ENCODE peak calls at places on chromosomes 13 and 19, in six cellular contexts. One of them, this sample, is unnamed.

GRCh38 chr19:19530889-19531288 is 2.2 kb downstream of the YJEFN3 start:
- DNase-seq in body of pancreas: no peak
- DNase-seq in sigmoid colon: no peak
- DNase-seq in left ventricle myocardium inferior: no peak
- DNase-seq in PC-9: no peak
- DNase-seq in uterus: no peak
- DNase-seq in this sample: no peak

GRCh38 chr19:28905996-28906395 is 307.0 kb downstream of the UQCRFS1 start:
- DNase-seq in body of pancreas: no peak
- DNase-seq in left ventricle myocardium inferior: no peak
- DNase-seq in uterus: no peak
- DNase-seq in sigmoid colon: no peak
- DNase-seq in PC-9: no peak
- DNase-seq in this sample: peak; percentile 12

GRCh38 chr13:42164557-42165125 is 107.3 kb upstream of the AKAP11 start:
- DNase-seq in body of pancreas: no peak
- DNase-seq in PC-9: no peak
- DNase-seq in sigmoid colon: no peak
- DNase-seq in left ventricle myocardium inferior: no peak
- DNase-seq in uterus: no peak
- DNase-seq in this sample: no peak

GRCh38 chr19:39871886-39872866 is 26.0 kb upstream of the FBL start:
- DNase-seq in PC-9: no peak
- DNase-seq in sigmoid colon: no peak
- DNase-seq in left ventricle myocardium inferior: no peak
- DNase-seq in body of pancreas: no peak
- DNase-seq in uterus: no peak
- DNase-seq in this sample: peak; percentile 35

GRCh38 chr19:3289971-3290569 is 65.6 kb downstream of the CELF5 start:
- DNase-seq in uterus: no peak
- DNase-seq in sigmoid colon: no peak
- DNase-seq in PC-9: no peak
- DNase-seq in body of pancreas: no peak
- DNase-seq in left ventricle myocardium inferior: no peak
- DNase-seq in this sample: no peak

GRCh38 chr13:66556306-66556705 is 673.8 kb downstream of the PCDH9 start:
- DNase-seq in body of pancreas: no peak
- DNase-seq in PC-9: no peak
- DNase-seq in uterus: no peak
- DNase-seq in sigmoid colon: no peak
- DNase-seq in left ventricle myocardium inferior: no peak
- DNase-seq in this sample: no peak

GRCh38 chr13:104577029-104577820 is 1511.0 kb upstream of the SLC10A2 start:
- DNase-seq in uterus: no peak
- DNase-seq in body of pancreas: no peak
- DNase-seq in sigmoid colon: no peak
- DNase-seq in PC-9: no peak
- DNase-seq in left ventricle myocardium inferior: no peak
- DNase-seq in this sample: no peak

GRCh38 chr13:48806522-48806921 is 152.8 kb downstream of the CYSLTR2 start:
- DNase-seq in sigmoid colon: no peak
- DNase-seq in PC-9: no peak
- DNase-seq in uterus: no peak
- DNase-seq in left ventricle myocardium inferior: no peak
- DNase-seq in body of pancreas: no peak
- DNase-seq in this sample: no peak

GRCh38 chr19:19110410-19111137 is 27.7 kb downstream of the TMEM161A start:
- DNase-seq in body of pancreas: no peak
- DNase-seq in sigmoid colon: no peak
- DNase-seq in PC-9: no peak
- DNase-seq in uterus: no peak
- DNase-seq in left ventricle myocardium inferior: no peak
- DNase-seq in this sample: peak; percentile 83

GRCh38 chr13:43698743-43699142 is 88.0 kb downstream of the ENOX1 start:
- DNase-seq in PC-9: no peak
- DNase-seq in uterus: no peak
- DNase-seq in left ventricle myocardium inferior: no peak
- DNase-seq in sigmoid colon: no peak
- DNase-seq in body of pancreas: peak; percentile 5
- DNase-seq in this sample: no peak

GRCh38 chr13:44425815-44426078 is 52.1 kb downstream of the SERP2 start:
- DNase-seq in uterus: no peak
- DNase-seq in left ventricle myocardium inferior: no peak
- DNase-seq in PC-9: no peak
- DNase-seq in body of pancreas: no peak
- DNase-seq in sigmoid colon: no peak
- DNase-seq in this sample: no peak

GRCh38 chr13:44921478-44921877 is 67.8 kb downstream of the NUFIP1 start:
- DNase-seq in left ventricle myocardium inferior: no peak
- DNase-seq in PC-9: no peak
- DNase-seq in uterus: no peak
- DNase-seq in body of pancreas: peak; percentile 20
- DNase-seq in sigmoid colon: no peak
- DNase-seq in this sample: no peak

GRCh38 chr13:54945978-54946377 is 1917.4 kb downstream of the OLFM4 start:
- DNase-seq in body of pancreas: no peak
- DNase-seq in left ventricle myocardium inferior: no peak
- DNase-seq in uterus: no peak
- DNase-seq in PC-9: no peak
- DNase-seq in sigmoid colon: no peak
- DNase-seq in this sample: no peak

GRCh38 chr19:45306040-45306439 is 16.6 kb downstream of the CKM start:
- DNase-seq in left ventricle myocardium inferior: no peak
- DNase-seq in body of pancreas: no peak
- DNase-seq in PC-9: no peak
- DNase-seq in uterus: no peak
- DNase-seq in sigmoid colon: no peak
- DNase-seq in this sample: no peak

GRCh38 chr19:52190679-52191293 is 934 bp downstream of the PPP2R1A start:
- DNase-seq in PC-9: peak; percentile 5
- DNase-seq in sigmoid colon: peak; percentile 69
- DNase-seq in body of pancreas: peak; percentile 28
- DNase-seq in left ventricle myocardium inferior: no peak
- DNase-seq in uterus: no peak
- DNase-seq in this sample: peak; percentile 67

GRCh38 chr19:931860-932646 is 6.2 kb downstream of the ARID3A start:
- DNase-seq in sigmoid colon: no peak
- DNase-seq in body of pancreas: no peak
- DNase-seq in uterus: no peak
- DNase-seq in PC-9: no peak
- DNase-seq in left ventricle myocardium inferior: no peak
- DNase-seq in this sample: no peak

GRCh38 chr13:74867460-74867859 is 614.5 kb downstream of the TBC1D4 start:
- DNase-seq in body of pancreas: no peak
- DNase-seq in sigmoid colon: no peak
- DNase-seq in uterus: no peak
- DNase-seq in PC-9: no peak
- DNase-seq in left ventricle myocardium inferior: no peak
- DNase-seq in this sample: no peak

GRCh38 chr13:109938255-109938936 is 152.0 kb upstream of the IRS2 start:
- DNase-seq in sigmoid colon: no peak
- DNase-seq in body of pancreas: peak; percentile 15
- DNase-seq in uterus: peak; percentile 19
- DNase-seq in left ventricle myocardium inferior: no peak
- DNase-seq in PC-9: no peak
- DNase-seq in this sample: no peak

GRCh38 chr19:10946964-10947657 is 13.7 kb upstream of the SMARCA4 start:
- DNase-seq in uterus: no peak
- DNase-seq in body of pancreas: peak; percentile 30
- DNase-seq in PC-9: no peak
- DNase-seq in left ventricle myocardium inferior: no peak
- DNase-seq in sigmoid colon: no peak
- DNase-seq in this sample: no peak

DNA sequence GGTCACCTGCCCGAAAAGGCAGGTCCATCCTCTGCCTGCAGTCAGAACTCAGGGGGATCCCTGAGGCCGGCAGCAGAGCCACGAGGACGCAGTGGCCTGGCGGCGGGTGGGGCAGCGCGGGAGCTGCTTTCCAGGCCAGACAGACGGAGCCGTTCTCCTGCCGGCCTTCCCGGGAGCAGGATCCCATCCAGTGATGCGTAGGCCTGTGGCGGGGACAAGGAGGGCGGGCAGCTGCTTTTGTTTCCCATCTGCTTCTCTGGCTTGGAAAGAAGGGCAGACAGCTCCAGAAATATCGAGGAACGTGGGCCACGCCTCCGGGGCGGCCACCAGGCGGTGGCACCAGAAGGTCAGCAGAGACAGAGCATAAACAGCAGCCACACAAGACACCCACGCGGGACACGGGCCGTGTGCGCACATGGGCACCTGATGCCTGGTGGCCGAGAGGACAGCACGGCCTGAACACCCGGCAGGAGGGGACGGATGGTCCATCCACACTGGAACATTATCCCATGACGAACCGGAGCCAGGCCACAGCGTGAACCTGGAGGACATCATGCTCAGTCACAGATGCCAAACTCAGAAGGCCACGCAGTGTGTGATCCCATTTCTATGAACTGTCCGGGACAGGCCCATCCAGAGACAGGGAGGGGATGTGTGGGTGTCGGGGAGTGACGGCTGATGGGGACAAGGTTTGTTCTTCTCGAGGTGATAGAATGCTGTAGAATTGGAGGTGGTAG is 13.9 kb upstream of the MKNK2 start:
- DNase-seq in body of pancreas: no peak
- DNase-seq in sigmoid colon: peak; percentile 88
- DNase-seq in PC-9: no peak
- DNase-seq in uterus: no peak
- DNase-seq in left ventricle myocardium inferior: peak; percentile 73
- DNase-seq in this sample: no peak
- H3K4me1 ChIP-seq in body of pancreas: peaks cover 31% of the 10 kb centered on the region
- H3K4me1 ChIP-seq in sigmoid colon: peaks cover 50% of the 10 kb centered on the region
- H3K4me1 ChIP-seq in PC-9: peaks cover 4% of the 10 kb centered on the region
- H3K4me1 ChIP-seq in uterus: peaks cover 4% of the 10 kb centered on the region
- H3K4me1 ChIP-seq in left ventricle myocardium inferior: peaks cover 51% of the 10 kb centered on the region
- H3K4me1 ChIP-seq in this sample: peaks cover under 1% of the 10 kb centered on the region

GRCh38 chr13:30303269-30303668 is 4.1 kb downstream of the KATNAL1 start:
- DNase-seq in body of pancreas: no peak
- DNase-seq in PC-9: no peak
- DNase-seq in sigmoid colon: no peak
- DNase-seq in uterus: no peak
- DNase-seq in left ventricle myocardium inferior: no peak
- DNase-seq in this sample: no peak
- H3K4me1 ChIP-seq in body of pancreas: peaks cover 6% of the 10 kb centered on the region
- H3K4me1 ChIP-seq in PC-9: peaks cover 11% of the 10 kb centered on the region
- H3K4me1 ChIP-seq in sigmoid colon: peaks cover 30% of the 10 kb centered on the region
- H3K4me1 ChIP-seq in uterus: peaks cover 16% of the 10 kb centered on the region
- H3K4me1 ChIP-seq in left ventricle myocardium inferior: peaks cover 68% of the 10 kb centered on the region
- H3K4me1 ChIP-seq in this sample: no peaks in the 10 kb centered on the region

GRCh38 chr13:98476538-98476966 is 100.4 kb downstream of the STK24 start:
- DNase-seq in body of pancreas: peak; percentile 78
- DNase-seq in PC-9: peak; percentile 80
- DNase-seq in sigmoid colon: peak; percentile 83
- DNase-seq in uterus: peak; percentile 50
- DNase-seq in left ventricle myocardium inferior: peak; percentile 45
- DNase-seq in this sample: peak; percentile 80
- H3K4me1 ChIP-seq in body of pancreas: peaks cover 53% of the 10 kb centered on the region
- H3K4me1 ChIP-seq in PC-9: peaks cover 44% of the 10 kb centered on the region
- H3K4me1 ChIP-seq in sigmoid colon: peaks cover 52% of the 10 kb centered on the region
- H3K4me1 ChIP-seq in uterus: no peaks in the 10 kb centered on the region
- H3K4me1 ChIP-seq in left ventricle myocardium inferior: peaks cover 86% of the 10 kb centered on the region
- H3K4me1 ChIP-seq in this sample: peaks cover 27% of the 10 kb centered on the region

DNA sequence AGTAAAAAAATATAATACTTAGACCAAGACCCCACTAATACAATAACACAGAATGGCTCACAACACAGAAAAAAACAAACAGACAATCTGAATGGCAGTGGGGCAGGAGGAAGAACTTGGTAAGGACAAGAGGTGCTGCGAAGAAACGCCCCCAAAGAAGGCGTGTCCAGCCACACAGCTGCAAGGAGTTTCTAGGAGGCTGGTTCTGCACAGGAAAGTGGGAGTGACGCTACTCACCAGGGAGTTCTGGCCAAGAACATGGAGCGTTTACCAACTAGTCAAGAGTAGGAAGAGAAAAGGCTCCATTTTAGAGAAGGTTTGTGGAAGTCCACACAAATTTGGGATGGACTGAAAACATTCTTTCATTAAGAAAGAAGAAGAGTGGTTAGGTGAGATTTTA is 95.3 kb upstream of the SLC15A1 start:
- DNase-seq in body of pancreas: no peak
- DNase-seq in uterus: no peak
- DNase-seq in PC-9: no peak
- DNase-seq in left ventricle myocardium inferior: no peak
- DNase-seq in sigmoid colon: no peak
- DNase-seq in this sample: peak; percentile 80
- H3K4me1 ChIP-seq in body of pancreas: no peaks in the 10 kb centered on the region
- H3K4me1 ChIP-seq in uterus: no peaks in the 10 kb centered on the region
- H3K4me1 ChIP-seq in PC-9: no peaks in the 10 kb centered on the region
- H3K4me1 ChIP-seq in left ventricle myocardium inferior: peaks cover 8% of the 10 kb centered on the region
- H3K4me1 ChIP-seq in sigmoid colon: no peaks in the 10 kb centered on the region
- H3K4me1 ChIP-seq in this sample: no peaks in the 10 kb centered on the region

DNA sequence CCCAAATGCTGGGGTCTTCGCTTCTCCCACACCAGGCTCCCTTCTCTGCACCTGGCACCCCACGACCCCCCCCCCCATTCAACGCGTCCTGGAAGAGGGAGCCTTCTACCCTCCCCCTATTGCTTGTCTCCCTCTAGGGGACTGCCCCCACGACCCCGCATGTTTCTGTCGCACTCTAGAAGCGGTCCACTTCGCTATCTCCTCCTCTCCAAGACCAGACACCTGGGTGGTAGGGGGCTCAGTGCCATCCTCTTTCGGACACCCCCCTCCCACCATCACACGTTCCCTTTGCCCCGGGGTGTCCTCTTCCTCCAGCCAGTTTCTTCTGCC is 1.5 kb downstream of the TGFB1 start:
- DNase-seq in sigmoid colon: no peak
- DNase-seq in uterus: no peak
- DNase-seq in body of pancreas: no peak
- DNase-seq in left ventricle myocardium inferior: no peak
- DNase-seq in PC-9: no peak
- DNase-seq in this sample: no peak
- H3K4me1 ChIP-seq in sigmoid colon: peaks cover 20% of the 10 kb centered on the region
- H3K4me1 ChIP-seq in uterus: no peaks in the 10 kb centered on the region
- H3K4me1 ChIP-seq in body of pancreas: peaks cover 41% of the 10 kb centered on the region
- H3K4me1 ChIP-seq in left ventricle myocardium inferior: peaks cover 74% of the 10 kb centered on the region
- H3K4me1 ChIP-seq in PC-9: peaks cover 15% of the 10 kb centered on the region
- H3K4me1 ChIP-seq in this sample: no peaks in the 10 kb centered on the region

GRCh38 chr19:38079926-38080380 is 144.1 kb downstream of the DPF1 start:
- DNase-seq in body of pancreas: peak; percentile 50
- DNase-seq in left ventricle myocardium inferior: no peak
- DNase-seq in PC-9: peak; percentile 40
- DNase-seq in uterus: no peak
- DNase-seq in sigmoid colon: no peak
- DNase-seq in this sample: peak; percentile 56

GRCh38 chr19:38078302-38078930 is 145.6 kb downstream of the DPF1 start:
- DNase-seq in left ventricle myocardium inferior: no peak
- DNase-seq in body of pancreas: no peak
- DNase-seq in PC-9: no peak
- DNase-seq in sigmoid colon: no peak
- DNase-seq in uterus: no peak
- DNase-seq in this sample: no peak

GRCh38 chr19:38084196-38084595 is 139.8 kb downstream of the DPF1 start:
- DNase-seq in sigmoid colon: no peak
- DNase-seq in PC-9: no peak
- DNase-seq in left ventricle myocardium inferior: no peak
- DNase-seq in uterus: no peak
- DNase-seq in body of pancreas: no peak
- DNase-seq in this sample: no peak

GRCh38 chr19:38082256-38083118 is 141.5 kb downstream of the DPF1 start:
- DNase-seq in PC-9: no peak
- DNase-seq in body of pancreas: no peak
- DNase-seq in left ventricle myocardium inferior: no peak
- DNase-seq in uterus: no peak
- DNase-seq in sigmoid colon: no peak
- DNase-seq in this sample: no peak

GRCh38 chr19:38081547-38082255 is 142.3 kb downstream of the DPF1 start:
- DNase-seq in left ventricle myocardium inferior: no peak
- DNase-seq in uterus: no peak
- DNase-seq in PC-9: no peak
- DNase-seq in body of pancreas: no peak
- DNase-seq in sigmoid colon: no peak
- DNase-seq in this sample: no peak
- H3K4me1 ChIP-seq in left ventricle myocardium inferior: no peaks in the 10 kb centered on the region
- H3K4me1 ChIP-seq in uterus: no peaks in the 10 kb centered on the region
- H3K4me1 ChIP-seq in PC-9: peaks cover 16% of the 10 kb centered on the region
- H3K4me1 ChIP-seq in body of pancreas: peaks cover 10% of the 10 kb centered on the region
- H3K4me1 ChIP-seq in sigmoid colon: no peaks in the 10 kb centered on the region
- H3K4me1 ChIP-seq in this sample: no peaks in the 10 kb centered on the region

This sample was measured in endodermal cell.